ENCODE peak calls at places on chromosomes 5 and 9, in nine cellular contexts. S, Z, Y, L, X, K, C, T and V are unnamed samples. For H3K9me3, the result is how much of the 10 kb centered on the place peaks cover.

GRCh38 chr9:37348917-37349316 is 73.6 kb upstream of the GRHPR start:
- DNase-seq in S (no peak), Z (no peak), Y (no peak), L (no peak), X (no peak), K (no peak), C (no peak), T (no peak), V (no peak)

GRCh38 chr9:69246629-69247028 is 72.6 kb downstream of the TJP2 start:
- DNase-seq in S (no peak), Z (no peak), Y (no peak), L (no peak), X (no peak), K (no peak), C (no peak), T (no peak), V (no peak)

GRCh38 chr5:65062684-65063083 is 294.0 kb downstream of the CWC27 start:
- DNase-seq in S (peak), Z (peak), Y (peak), L (no peak), X (no peak), K (peak), C (no peak), T (no peak), V (no peak)

GRCh38 chr5:124000558-124000957 is 488.6 kb downstream of the CSNK1G3 start:
- DNase-seq in S (no peak), Z (no peak), Y (no peak), L (no peak), X (no peak), K (peak), C (no peak), T (no peak), V (no peak)

GRCh38 chr5:178285399-178286225 is 53.0 kb upstream of the PHYKPL start:
- DNase-seq in S (no peak), Z (no peak), Y (no peak), L (no peak), X (no peak), K (no peak), C (no peak), T (no peak), V (no peak)

GRCh38 chr9:131366745-131367401 is 27.0 kb upstream of the PRRC2B start:
- DNase-seq in S (peak), Z (no peak), Y (no peak), L (peak), X (no peak), K (peak), C (no peak), T (peak), V (no peak)

GRCh38 chr5:97006454-97006853 is 70.6 kb downstream of the LNPEP start:
- DNase-seq in S (peak), Z (no peak), Y (no peak), L (no peak), X (no peak), K (no peak), C (no peak), T (no peak), V (no peak)

GRCh38 chr9:128920381-128921058 is at the start of gene PHYHD1:
- DNase-seq in S (peak), Z (peak), Y (no peak), L (peak), X (no peak), K (peak), C (peak), T (peak), V (no peak)

GRCh38 chr5:38347896-38348295 is 89.5 kb downstream of the EGFLAM start:
- DNase-seq in S (no peak), Z (no peak), Y (no peak), L (no peak), X (no peak), K (no peak), C (no peak), T (no peak), V (no peak)

GRCh38 chr9:102967979-102968378 is 27.2 kb upstream of the CYLC2 start:
- DNase-seq in S (no peak), Z (no peak), Y (no peak), L (no peak), X (no peak), K (no peak), C (no peak), T (no peak), V (no peak)

GRCh38 chr5:132089363-132089762 is 15.8 kb downstream of the CSF2 start:
- DNase-seq in S (no peak), Z (no peak), Y (no peak), L (no peak), X (no peak), K (no peak), C (no peak), T (no peak), V (no peak)

GRCh38 chr9:21964925-21965385 is 29.2 kb downstream of the CDKN2A start:
- DNase-seq in S (peak), Z (no peak), Y (no peak), L (peak), X (peak), K (peak), C (no peak), T (no peak), V (peak)

GRCh38 chr9:78866228-78867132 is 569.6 kb downstream of the PSAT1 start:
- DNase-seq in S (peak), Z (no peak), Y (peak), L (no peak), X (no peak), K (peak), C (no peak), T (no peak), V (no peak)

GRCh38 chr9:127968717-127969383 is 11.9 kb downstream of the EEIG1 start:
- DNase-seq in S (peak), Z (peak), Y (peak), L (peak), X (no peak), K (peak), C (no peak), T (no peak), V (no peak)

GRCh38 chr5:57653636-57654290 is 171.2 kb upstream of the ACTBL2 start:
- DNase-seq in S (no peak), Z (no peak), Y (no peak), L (no peak), X (no peak), K (no peak), C (no peak), T (no peak), V (no peak)

GRCh38 chr9:125632321-125633115 is 74.5 kb downstream of the MAPKAP1 start:
- DNase-seq in S (peak), Z (no peak), Y (no peak), L (no peak), X (no peak), K (no peak), C (no peak), T (peak), V (no peak)

GRCh38 chr5:14580037-14581034 is 1.3 kb upstream of the OTULINL start:
- DNase-seq in S (peak), Z (no peak), Y (no peak), L (no peak), X (no peak), K (no peak), C (no peak), T (no peak), V (no peak)

GRCh38 chr5:147361441-147362175 is 126.8 kb downstream of the STK32A start:
- DNase-seq in S (peak), Z (no peak), Y (no peak), L (no peak), X (no peak), K (no peak), C (no peak), T (no peak), V (no peak)

GRCh38 chr5:73766902-73767301 is 140.9 kb downstream of the ARHGEF28 start:
- DNase-seq in S (no peak), Z (no peak), Y (no peak), L (no peak), X (no peak), K (no peak), C (no peak), T (no peak), V (no peak)

GRCh38 chr5:64839936-64840335 is 71.2 kb downstream of the CWC27 start:
- DNase-seq in S (no peak), Z (no peak), Y (no peak), L (no peak), X (no peak), K (peak), C (no peak), T (no peak), V (no peak)

GRCh38 chr5:175582697-175583096 is 75.2 kb upstream of the HRH2 start:
- DNase-seq in S (no peak), Z (no peak), Y (no peak), L (no peak), X (no peak), K (no peak), C (no peak), T (no peak), V (no peak)

GRCh38 chr9:127426756-127427155 is 2.6 kb downstream of the ZNF79 start:
- DNase-seq in S (no peak), Z (no peak), Y (no peak), L (no peak), X (no peak), K (no peak), C (no peak), T (no peak), V (no peak)

GRCh38 chr9:122816163-122816867 is 12.1 kb downstream of the PDCL start:
- DNase-seq in S (no peak), Z (no peak), Y (no peak), L (no peak), X (no peak), K (peak), C (peak), T (no peak), V (peak)

GRCh38 chr9:128125575-128126354 is 1.8 kb downstream of the PTGES2 start:
- DNase-seq in S (no peak), Z (no peak), Y (no peak), L (no peak), X (no peak), K (peak), C (no peak), T (peak), V (no peak)

GRCh38 chr9:77887660-77888059 is 144.0 kb downstream of the GNAQ start:
- DNase-seq in S (peak), Z (no peak), Y (no peak), L (no peak), X (no peak), K (no peak), C (no peak), T (no peak), V (no peak)

GRCh38 chr5:142397178-142397577 is 72.4 kb upstream of the SPRY4 start:
- DNase-seq in S (no peak), Z (no peak), Y (no peak), L (no peak), X (no peak), K (no peak), C (no peak), T (no peak), V (no peak)

GRCh38 chr5:80704221-80704620 is 49.4 kb upstream of the DHFR start:
- DNase-seq in S (no peak), Z (no peak), Y (no peak), L (no peak), X (peak), K (no peak), C (no peak), T (no peak), V (no peak)

GRCh38 chr5:80705216-80705769 is 50.5 kb upstream of the DHFR start:
- DNase-seq in S (no peak), Z (no peak), Y (no peak), L (no peak), X (no peak), K (no peak), C (no peak), T (no peak), V (no peak)

GRCh38 chr5:80701597-80701996 is 46.8 kb upstream of the DHFR start:
- DNase-seq in S (no peak), Z (no peak), Y (no peak), L (no peak), X (no peak), K (peak), C (no peak), T (no peak), V (no peak)

GRCh38 chr5:80703747-80704146 is 49.0 kb upstream of the DHFR start:
- DNase-seq in S (no peak), Z (no peak), Y (no peak), L (no peak), X (no peak), K (peak), C (no peak), T (no peak), V (no peak)

GRCh38 chr5:80703291-80703690 is 48.5 kb upstream of the DHFR start:
- DNase-seq in S (no peak), Z (no peak), Y (no peak), L (no peak), X (no peak), K (no peak), C (no peak), T (no peak), V (no peak)
- H3K4me3 ChIP-seq in S (no peak), Z (no peak), Y (no peak), L (no peak), X (no peak), K (no peak), C (no peak), T (no peak), V (no peak)

GRCh38 chr5:150448353-150448752 is 1.2 kb downstream of the RPS14 start:
- DNase-seq in S (no peak), Z (no peak), Y (no peak), L (no peak), X (no peak), K (no peak), C (no peak), T (peak), V (no peak)
- H3K27ac ChIP-seq in S (no peak), Z (peak), Y (no peak), L (peak), X (peak), K (peak), C (peak), T (peak), V (peak)

GRCh38 chr9:8179381-8180053 is 379.9 kb upstream of the DMAC1 start:
- DNase-seq in S (no peak), Z (no peak), Y (no peak), L (no peak), X (no peak), K (no peak), C (no peak), T (no peak), V (no peak)
- H3K9me3 ChIP-seq in S (under half), Z (under half), Y (under half), L (under half), X (under half), K (under half), C (under half), T (under half), V (under half)

GRCh38 chr5:16539169-16539666 is 73.6 kb upstream of the ZNF622 start:
- DNase-seq in S (peak), Z (peak), Y (no peak), L (peak), X (no peak), K (peak), C (no peak), T (no peak), V (no peak)
- H3K4me3 ChIP-seq in S (no peak), Z (no peak), Y (no peak), L (no peak), X (no peak), K (no peak), C (no peak), T (no peak), V (no peak)

DNA sequence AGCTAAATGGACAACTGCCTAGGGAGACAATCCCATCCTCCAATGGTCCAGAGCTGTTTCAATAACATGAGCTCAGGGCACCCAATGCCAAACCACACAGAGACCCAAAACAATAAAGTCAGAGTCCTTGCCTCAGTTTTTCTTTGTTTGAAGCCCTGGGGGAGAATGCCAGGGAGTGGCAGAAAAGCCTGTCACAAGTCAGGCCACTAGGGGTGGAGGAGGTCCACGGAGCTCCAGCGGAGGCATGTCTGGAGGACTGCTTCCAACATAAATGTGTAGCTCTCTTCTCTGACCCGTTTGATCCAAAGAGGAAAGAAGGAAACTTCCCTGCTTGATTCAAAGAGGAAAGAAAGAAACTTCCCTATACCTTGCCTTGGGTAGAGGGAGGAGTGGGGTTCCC is 175.3 kb downstream of the HSPA4 start:
- DNase-seq in S (no peak), Z (no peak), Y (no peak), L (no peak), X (no peak), K (no peak), C (no peak), T (no peak), V (no peak)
- H3K27ac ChIP-seq in S (no peak), Z (no peak), Y (no peak), L (no peak), X (no peak), K (no peak), C (no peak), T (no peak), V (no peak)